ENCODE peak calls at places on chromosomes 3 and 15, in five cellular contexts. X is effector memory CD8-positive, alpha-beta T cell; P is GM12891; Y is KBM-7; D is AG10803. U is an unnamed sample.

GRCh38 chr15:77807115-77807514 is 174.4 kb upstream of the LINGO1 start:
- DNase-seq in Y (no peak), D (no peak), P (no peak), X (no peak), U (no peak)

GRCh38 chr15:70329179-70329578 is 231.5 kb upstream of the TLE3 start:
- DNase-seq in P (no peak), Y (no peak), D (peak), X (no peak), U (no peak)

GRCh38 chr3:127220497-127220896 is 27.6 kb downstream of the PRR23E start:
- DNase-seq in Y (no peak), X (no peak), P (no peak), D (no peak), U (no peak)

GRCh38 chr15:45268135-45268534 is 16.1 kb downstream of the SLC28A2 start:
- DNase-seq in P (no peak), D (no peak), Y (no peak), X (peak), U (no peak)

GRCh38 chr3:160012108-160012507 is 23.5 kb downstream of the IL12A start:
- DNase-seq in P (peak), Y (no peak), D (no peak), X (no peak), U (no peak)

GRCh38 chr3:11634081-11634635 is 9.6 kb downstream of the VGLL4 start:
- DNase-seq in D (no peak), Y (no peak), X (no peak), P (no peak), U (no peak)

GRCh38 chr3:126104028-126104635 is 20.2 kb upstream of the SLC41A3 start:
- DNase-seq in X (no peak), D (no peak), Y (no peak), P (no peak), U (no peak)

GRCh38 chr3:197730200-197730599 is 6.5 kb downstream of the RUBCN start:
- DNase-seq in D (peak), X (no peak), P (no peak), Y (peak), U (peak)

GRCh38 chr3:122609798-122610559 is 32.5 kb downstream of the PARP15 start:
- DNase-seq in Y (no peak), D (peak), P (peak), X (no peak), U (peak)

GRCh38 chr15:66080791-66081475 is 172.6 kb downstream of the MEGF11 start:
- DNase-seq in X (no peak), Y (no peak), D (peak), P (no peak), U (peak)

GRCh38 chr3:189270248-189270832 is 98.6 kb downstream of the TPRG1 start:
- DNase-seq in X (peak), Y (peak), D (peak), P (no peak), U (peak)

GRCh38 chr15:33040501-33040900 is 154.0 kb downstream of the FMN1 start:
- DNase-seq in P (no peak), Y (no peak), X (no peak), D (no peak), U (peak)

GRCh38 chr3:38255627-38256026 is 10.0 kb upstream of the SLC22A13 start:
- DNase-seq in D (no peak), P (no peak), X (no peak), Y (no peak), U (no peak)

GRCh38 chr3:133570139-133570936 is 3.1 kb upstream of the CDV3 start:
- DNase-seq in D (peak), X (no peak), Y (no peak), P (no peak), U (peak)

GRCh38 chr3:18853269-18853668 is 295.0 kb upstream of the KCNH8 start:
- DNase-seq in P (no peak), D (no peak), Y (no peak), X (no peak), U (no peak)

GRCh38 chr3:66656608-66657007 is 155.8 kb upstream of the LRIG1 start:
- DNase-seq in Y (no peak), D (no peak), X (no peak), P (no peak), U (no peak)

GRCh38 chr3:61680617-61681016 is 119.2 kb downstream of the PTPRG start:
- DNase-seq in P (no peak), X (no peak), D (no peak), Y (no peak), U (no peak)

GRCh38 chr3:14775574-14775973 is 43.2 kb upstream of the FGD5 start:
- DNase-seq in P (no peak), X (no peak), Y (no peak), D (no peak), U (no peak)

GRCh38 chr3:69410301-69410700 is 24.4 kb upstream of the FRMD4B start:
- DNase-seq in P (peak), D (peak), Y (peak), X (peak), U (peak)

GRCh38 chr3:183515968-183516851 is 39.3 kb downstream of the KLHL6 start:
- DNase-seq in Y (peak), P (no peak), X (peak), D (no peak), U (no peak)

GRCh38 chr3:189458536-189458935 is 172.7 kb upstream of the TP63 start:
- DNase-seq in Y (no peak), X (no peak), P (no peak), D (no peak), U (peak)

GRCh38 chr15:78457101-78457500 is 19.1 kb downstream of the IREB2 start:
- DNase-seq in D (peak), Y (no peak), X (no peak), P (no peak), U (peak)

GRCh38 chr15:83200589-83200988 is 7.0 kb downstream of the HDGFL3 start:
- DNase-seq in P (no peak), Y (no peak), D (peak), X (no peak), U (peak)

GRCh38 chr3:153250450-153250849 is 88.4 kb downstream of the RAP2B start:
- DNase-seq in X (no peak), P (no peak), D (no peak), Y (no peak), U (no peak)

U was measured in brain microvascular endothelial cell.